ENCODE peak calls at places on chromosomes 3 and 15, in six cellular contexts. C, E, T, P, W and F are unnamed samples.

GRCh38 chr3:152026033-152026556 is 152.7 kb downstream of the SUCNR1 start:
- DNase-seq in C (peak; percentile 91), E (no peak), T (peak; percentile 80), P (no peak), W (no peak), F (no peak)

GRCh38 chr3:111616417-111617105 is 21.4 kb upstream of the ZBED2 start:
- DNase-seq in C (no peak), E (no peak), T (peak; percentile 4), P (peak; percentile 21), W (no peak), F (no peak)

GRCh38 chr3:14552041-14552648 is 12.0 kb upstream of the GRIP2 start:
- DNase-seq in C (no peak), E (no peak), T (no peak), P (no peak), W (no peak), F (no peak)

GRCh38 chr3:114308830-114309229 is 15.0 kb downstream of the TIGIT start:
- DNase-seq in C (no peak), E (no peak), T (no peak), P (no peak), W (no peak), F (no peak)

GRCh38 chr3:178083906-178084823 is 452.1 kb upstream of the KCNMB2 start:
- DNase-seq in C (no peak), E (no peak), T (peak; percentile 53), P (peak; percentile 28), W (no peak), F (no peak)

GRCh38 chr3:177131927-177132636 is 65.2 kb downstream of the TBL1XR1 start:
- DNase-seq in C (no peak), E (no peak), T (no peak), P (no peak), W (no peak), F (no peak)

GRCh38 chr3:153069598-153069997 is 92.4 kb upstream of the RAP2B start:
- DNase-seq in C (no peak), E (no peak), T (peak; percentile 15), P (no peak), W (no peak), F (no peak)

GRCh38 chr15:52463638-52464037 is 65.0 kb downstream of the MYO5A start:
- DNase-seq in C (no peak), E (no peak), T (peak; percentile 13), P (no peak), W (no peak), F (no peak)

GRCh38 chr15:71374607-71375352 is 259.5 kb downstream of the THSD4 start:
- DNase-seq in C (no peak), E (no peak), T (no peak), P (no peak), W (no peak), F (peak; percentile 79)

GRCh38 chr15:60695713-60696522 is 217.0 kb upstream of the ICE2 start:
- DNase-seq in C (no peak), E (no peak), T (no peak), P (no peak), W (no peak), F (no peak)

GRCh38 chr3:105367063-105367405 is 325 bp downstream of the ALCAM start:
- DNase-seq in C (no peak), E (no peak), T (no peak), P (peak; percentile 47), W (peak; percentile 49), F (peak; percentile 31)

GRCh38 chr3:150421799-150422548 is 13.9 kb downstream of the TSC22D2 start:
- DNase-seq in C (no peak), E (no peak), T (peak; percentile 37), P (no peak), W (no peak), F (no peak)

GRCh38 chr3:135629696-135630408 is 335.7 kb upstream of the PPP2R3A start:
- DNase-seq in C (no peak), E (no peak), T (no peak), P (no peak), W (no peak), F (peak; percentile 76)

GRCh38 chr15:70575251-70576227 is 187.8 kb downstream of the UACA start:
- DNase-seq in C (no peak), E (no peak), T (no peak), P (no peak), W (no peak), F (no peak)

GRCh38 chr3:48404440-48405342 is 25.2 kb downstream of the PLXNB1 start:
- DNase-seq in C (no peak), E (peak; percentile 11), T (no peak), P (no peak), W (peak; percentile 6), F (peak; percentile 5)

GRCh38 chr3:48407542-48408099 is 22.3 kb downstream of the PLXNB1 start:
- DNase-seq in C (no peak), E (peak; percentile 5), T (no peak), P (no peak), W (peak; percentile 4), F (no peak)

GRCh38 chr3:48405971-48406370 is 23.9 kb downstream of the PLXNB1 start:
- DNase-seq in C (no peak), E (peak; percentile 5), T (no peak), P (peak; percentile 1), W (peak; percentile 1), F (peak; percentile 3)

GRCh38 chr3:48405343-48405881 is 24.5 kb downstream of the PLXNB1 start:
- DNase-seq in C (no peak), E (peak; percentile 11), T (no peak), P (no peak), W (peak; percentile 4), F (peak; percentile 3)

DNA sequence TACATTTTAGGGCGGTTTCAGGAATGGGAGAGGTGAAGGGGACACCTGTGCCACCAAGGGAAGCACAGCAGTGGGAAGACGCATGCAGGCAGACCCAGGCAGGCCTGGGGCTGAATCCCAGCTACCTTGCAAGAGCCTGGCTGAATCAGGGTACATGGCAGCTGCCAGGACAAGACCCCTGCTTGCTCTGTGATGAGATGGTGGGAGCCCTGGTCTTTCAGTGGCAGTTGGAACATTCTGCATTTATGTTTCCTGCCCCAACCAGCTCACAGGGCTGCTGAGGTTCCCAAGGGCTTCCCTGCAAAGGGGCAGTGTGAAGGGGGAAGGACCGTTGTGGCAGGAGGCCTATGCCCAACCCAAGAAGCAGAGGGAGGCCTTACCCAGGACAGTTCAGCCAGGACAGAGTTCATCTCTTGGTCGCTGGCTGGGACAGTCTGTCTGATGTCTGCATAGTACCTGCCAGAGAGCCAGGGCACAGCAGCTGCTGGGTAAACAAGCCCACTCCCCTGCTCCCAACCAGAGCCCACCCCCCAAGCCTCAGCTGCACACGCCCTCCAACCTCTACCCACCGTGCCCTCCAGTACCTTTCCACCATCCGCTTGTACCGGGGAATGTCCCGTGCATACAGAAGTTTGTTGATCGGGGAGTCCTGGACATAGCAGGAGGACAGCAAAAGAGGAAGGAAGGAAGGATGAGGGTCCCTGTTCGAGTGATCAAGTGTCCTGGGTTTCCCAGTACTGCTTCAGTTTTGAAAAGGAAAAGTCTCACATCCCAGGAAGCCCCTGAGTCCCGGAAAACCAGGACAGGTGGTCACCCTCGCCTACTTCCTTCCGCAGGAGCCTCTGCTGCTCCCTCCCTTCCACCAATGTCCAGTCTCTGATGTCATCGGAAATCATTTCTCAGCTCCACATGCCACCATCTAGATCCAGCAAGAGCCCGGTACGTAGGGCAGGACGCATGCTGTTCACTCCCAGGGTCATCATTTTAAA is 23.1 kb downstream of the PLXNB1 start:
- DNase-seq in C (no peak), E (peak; percentile 12), T (no peak), P (peak; percentile 1), W (peak; percentile 2), F (peak; percentile 4)
- H3K36me3 ChIP-seq in C (no peaks in the 10 kb centered on the region), E (peaks cover 6% of the 10 kb centered on the region), T (peaks cover 11% of the 10 kb centered on the region), P (no peaks in the 10 kb centered on the region), W (peaks cover 10% of the 10 kb centered on the region), F (peaks cover 81% of the 10 kb centered on the region)

DNA sequence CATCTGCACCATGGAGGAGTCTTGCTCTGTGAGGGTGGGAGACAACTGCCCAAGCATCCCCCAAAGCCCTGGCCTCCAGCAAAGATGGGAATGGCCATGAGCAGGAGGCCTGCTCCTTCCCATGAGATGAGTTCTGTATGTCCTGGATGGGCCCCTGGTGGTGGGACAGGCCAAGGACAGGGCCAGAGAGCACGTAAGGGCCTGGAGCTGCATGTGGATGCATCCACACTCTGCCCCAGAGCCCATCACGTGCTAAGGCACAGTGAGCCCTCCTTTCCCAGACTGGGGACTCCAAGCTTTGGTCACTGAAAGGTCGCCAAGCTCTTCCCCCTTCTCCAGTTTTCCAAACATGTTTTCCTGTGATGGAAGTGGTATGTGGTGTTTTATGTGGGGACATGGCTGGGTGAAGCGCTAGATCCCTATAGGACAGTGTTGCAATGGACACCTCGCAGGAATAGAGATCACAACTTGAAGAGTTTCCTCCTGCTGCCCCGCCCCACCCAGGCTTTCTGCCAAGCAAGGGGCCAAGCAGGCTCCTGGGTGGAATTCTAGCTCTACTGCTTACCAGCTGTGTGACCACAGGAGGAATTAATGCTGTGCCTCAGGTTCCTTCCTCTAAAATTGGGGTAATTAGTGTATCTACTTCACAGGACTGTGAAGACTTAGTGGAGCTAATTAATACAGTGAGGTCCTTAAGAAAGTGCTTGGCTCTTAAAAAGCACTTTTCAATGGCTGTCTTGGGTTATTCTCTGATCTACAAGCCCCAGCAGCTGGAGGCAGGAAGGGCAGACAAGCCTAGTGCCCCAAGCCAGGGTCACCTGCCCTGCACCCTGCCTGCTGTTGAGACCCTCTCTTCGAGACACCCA is 106.4 kb upstream of the RPL32 start:
- DNase-seq in C (no peak), E (peak; percentile 40), T (peak; percentile 83), P (no peak), W (no peak), F (no peak)
- TF ChIP-seq CTCF in C (no peak), E (no peak), T (no peak), P (no peak), W (no peak), F (peak; percentile 43)

DNA sequence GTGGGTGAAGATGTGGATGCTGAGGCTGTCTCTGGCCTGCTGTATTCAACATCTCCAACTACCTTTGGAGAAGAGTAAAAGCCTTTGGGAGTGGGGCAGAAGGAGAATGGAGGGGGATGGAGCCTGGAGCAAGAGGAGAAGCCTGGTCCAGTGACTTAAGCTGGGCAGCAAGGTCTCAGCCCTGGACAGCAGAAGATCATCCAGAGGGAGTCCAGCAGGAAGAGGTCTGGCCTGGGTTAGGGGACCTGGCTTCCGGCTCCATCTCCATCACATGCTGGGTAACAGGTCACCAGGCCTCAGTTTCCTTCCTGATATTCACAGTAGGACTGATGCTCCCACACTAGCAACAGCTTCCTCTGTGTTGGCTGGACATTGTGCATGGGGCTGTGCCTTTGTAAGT is 3.8 kb upstream of the ISL2 start:
- DNase-seq in C (no peak), E (no peak), T (no peak), P (no peak), W (no peak), F (no peak)
- H3K27me3 ChIP-seq in C (no peaks in the 10 kb centered on the region), E (peaks cover 14% of the 10 kb centered on the region), T (peaks cover 56% of the 10 kb centered on the region), P (peaks cover 58% of the 10 kb centered on the region), W (peaks cover under 1% of the 10 kb centered on the region), F (no peaks in the 10 kb centered on the region)

DNA sequence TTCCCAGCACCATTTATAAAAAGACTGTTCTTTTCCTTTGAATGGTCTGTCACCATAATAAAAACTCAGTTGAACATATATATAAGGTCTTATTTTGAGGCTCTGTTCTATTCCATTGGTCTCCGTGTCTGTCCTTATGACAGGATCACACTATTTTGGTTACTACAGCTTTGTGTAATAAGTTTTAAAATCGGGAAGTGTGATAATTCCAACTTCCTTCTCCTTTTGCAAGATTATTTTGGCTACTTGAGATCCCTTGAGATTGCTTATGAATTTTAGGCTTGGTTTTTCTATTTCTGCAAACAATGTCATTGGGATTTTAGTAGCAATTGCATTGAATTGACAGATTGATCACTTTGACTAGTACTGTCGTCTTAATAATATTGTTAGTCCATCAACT is 35.7 kb downstream of the SACM1L start:
- DNase-seq in C (no peak), E (no peak), T (no peak), P (no peak), W (no peak), F (no peak)
- H3K36me3 ChIP-seq in C (peaks cover 8% of the 10 kb centered on the region), E (no peaks in the 10 kb centered on the region), T (peaks cover 26% of the 10 kb centered on the region), P (peaks cover 7% of the 10 kb centered on the region), W (peaks cover 11% of the 10 kb centered on the region), F (peaks cover 27% of the 10 kb centered on the region)

GRCh38 chr3:17166369-17166768 is 281.6 kb downstream of the PLCL2 start:
- DNase-seq in C (no peak), E (no peak), T (no peak), P (no peak), W (no peak), F (peak; percentile 30)
- TF ChIP-seq CTCF in C (no peak), E (no peak), T (no peak), P (no peak), W (no peak), F (no peak)